ENCODE peak calls at places on chromosomes 12 and 14, in eight cellular contexts. One of them, this sample, is unnamed.

GRCh38 chr12:70366581-70367267 is 634 bp downstream of the KCNMB4 start:
- DNase-seq in CD8-positive, alpha-beta memory T cell: peak; percentile 77
- DNase-seq in neural progenitor cell: peak; percentile 76
- DNase-seq in mesendoderm: peak; percentile 83
- DNase-seq in lower lobe of right lung: peak; percentile 55
- DNase-seq in IMR-90: peak; percentile 31
- DNase-seq in PC-3: peak; percentile 52
- DNase-seq in DND-41: peak; percentile 64
- DNase-seq in this sample: peak; percentile 29

GRCh38 chr14:97417331-97417730 is 620.1 kb downstream of the VRK1 start:
- DNase-seq in DND-41: no peak
- DNase-seq in neural progenitor cell: no peak
- DNase-seq in mesendoderm: no peak
- DNase-seq in lower lobe of right lung: no peak
- DNase-seq in PC-3: no peak
- DNase-seq in CD8-positive, alpha-beta memory T cell: no peak
- DNase-seq in IMR-90: no peak
- DNase-seq in this sample: no peak

GRCh38 chr12:25714219-25714984 is 161.3 kb upstream of the LMNTD1 start:
- DNase-seq in lower lobe of right lung: no peak
- DNase-seq in DND-41: no peak
- DNase-seq in PC-3: no peak
- DNase-seq in IMR-90: no peak
- DNase-seq in neural progenitor cell: no peak
- DNase-seq in CD8-positive, alpha-beta memory T cell: no peak
- DNase-seq in mesendoderm: no peak
- DNase-seq in this sample: no peak

GRCh38 chr12:117105902-117106301 is 6.7 kb upstream of the TESC start:
- DNase-seq in IMR-90: no peak
- DNase-seq in mesendoderm: no peak
- DNase-seq in lower lobe of right lung: no peak
- DNase-seq in PC-3: peak; percentile 87
- DNase-seq in neural progenitor cell: no peak
- DNase-seq in DND-41: peak; percentile 75
- DNase-seq in CD8-positive, alpha-beta memory T cell: peak; percentile 75
- DNase-seq in this sample: peak; percentile 42

GRCh38 chr14:75181426-75182062 is 5.1 kb upstream of the TMED10 start:
- DNase-seq in DND-41: no peak
- DNase-seq in neural progenitor cell: peak; percentile 78
- DNase-seq in IMR-90: no peak
- DNase-seq in CD8-positive, alpha-beta memory T cell: no peak
- DNase-seq in mesendoderm: no peak
- DNase-seq in lower lobe of right lung: no peak
- DNase-seq in PC-3: no peak
- DNase-seq in this sample: no peak

GRCh38 chr14:61244051-61244450 is 37.1 kb downstream of the TMEM30B start:
- DNase-seq in mesendoderm: no peak
- DNase-seq in CD8-positive, alpha-beta memory T cell: no peak
- DNase-seq in IMR-90: no peak
- DNase-seq in DND-41: no peak
- DNase-seq in PC-3: no peak
- DNase-seq in neural progenitor cell: no peak
- DNase-seq in lower lobe of right lung: no peak
- DNase-seq in this sample: no peak

GRCh38 chr14:34450958-34451357 is 11.1 kb downstream of the SPTSSA start:
- DNase-seq in neural progenitor cell: no peak
- DNase-seq in mesendoderm: no peak
- DNase-seq in DND-41: no peak
- DNase-seq in IMR-90: no peak
- DNase-seq in PC-3: no peak
- DNase-seq in lower lobe of right lung: no peak
- DNase-seq in CD8-positive, alpha-beta memory T cell: no peak
- DNase-seq in this sample: no peak

GRCh38 chr12:56980941-56981530 is 23.6 kb upstream of the RDH16 start:
- DNase-seq in neural progenitor cell: no peak
- DNase-seq in lower lobe of right lung: no peak
- DNase-seq in DND-41: no peak
- DNase-seq in PC-3: no peak
- DNase-seq in mesendoderm: no peak
- DNase-seq in CD8-positive, alpha-beta memory T cell: no peak
- DNase-seq in IMR-90: no peak
- DNase-seq in this sample: no peak

GRCh38 chr14:25090716-25091454 is 40.9 kb upstream of the STXBP6 start:
- DNase-seq in mesendoderm: peak; percentile 83
- DNase-seq in neural progenitor cell: no peak
- DNase-seq in CD8-positive, alpha-beta memory T cell: no peak
- DNase-seq in lower lobe of right lung: no peak
- DNase-seq in DND-41: no peak
- DNase-seq in PC-3: peak; percentile 51
- DNase-seq in IMR-90: peak; percentile 66
- DNase-seq in this sample: no peak

GRCh38 chr14:98099527-98099926 is 1172.5 kb downstream of the BCL11B start:
- DNase-seq in DND-41: no peak
- DNase-seq in IMR-90: no peak
- DNase-seq in mesendoderm: no peak
- DNase-seq in lower lobe of right lung: no peak
- DNase-seq in neural progenitor cell: no peak
- DNase-seq in PC-3: no peak
- DNase-seq in CD8-positive, alpha-beta memory T cell: no peak
- DNase-seq in this sample: no peak

GRCh38 chr12:6167327-6168280 is 32.6 kb upstream of the CD9 start:
- DNase-seq in DND-41: no peak
- DNase-seq in neural progenitor cell: no peak
- DNase-seq in mesendoderm: no peak
- DNase-seq in PC-3: peak; percentile 88
- DNase-seq in lower lobe of right lung: peak; percentile 86
- DNase-seq in IMR-90: peak; percentile 99
- DNase-seq in CD8-positive, alpha-beta memory T cell: peak; percentile 60
- DNase-seq in this sample: peak; percentile 80

GRCh38 chr14:75022655-75023054 is 19.9 kb downstream of the EIF2B2 start:
- DNase-seq in PC-3: peak; percentile 33
- DNase-seq in IMR-90: no peak
- DNase-seq in CD8-positive, alpha-beta memory T cell: no peak
- DNase-seq in mesendoderm: peak; percentile 59
- DNase-seq in DND-41: peak; percentile 23
- DNase-seq in neural progenitor cell: peak; percentile 60
- DNase-seq in lower lobe of right lung: no peak
- DNase-seq in this sample: no peak

GRCh38 chr14:89845346-89845745 is 109.2 kb downstream of the EFCAB11 start:
- DNase-seq in lower lobe of right lung: no peak
- DNase-seq in neural progenitor cell: no peak
- DNase-seq in PC-3: peak; percentile 2
- DNase-seq in DND-41: no peak
- DNase-seq in IMR-90: peak; percentile 100
- DNase-seq in mesendoderm: no peak
- DNase-seq in CD8-positive, alpha-beta memory T cell: no peak
- DNase-seq in this sample: no peak

GRCh38 chr14:29741909-29742401 is 185.7 kb downstream of the PRKD1 start:
- DNase-seq in DND-41: no peak
- DNase-seq in IMR-90: peak; percentile 57
- DNase-seq in lower lobe of right lung: no peak
- DNase-seq in mesendoderm: no peak
- DNase-seq in CD8-positive, alpha-beta memory T cell: no peak
- DNase-seq in PC-3: no peak
- DNase-seq in neural progenitor cell: no peak
- DNase-seq in this sample: no peak

GRCh38 chr12:79634957-79635471 is 55.8 kb downstream of the PAWR start:
- DNase-seq in lower lobe of right lung: no peak
- DNase-seq in PC-3: no peak
- DNase-seq in CD8-positive, alpha-beta memory T cell: no peak
- DNase-seq in neural progenitor cell: peak; percentile 67
- DNase-seq in IMR-90: no peak
- DNase-seq in mesendoderm: peak; percentile 88
- DNase-seq in DND-41: no peak
- DNase-seq in this sample: no peak

GRCh38 chr14:68518180-68518579 is 274.7 kb downstream of the ZFP36L1 start:
- DNase-seq in neural progenitor cell: peak; percentile 64
- DNase-seq in lower lobe of right lung: no peak
- DNase-seq in mesendoderm: no peak
- DNase-seq in DND-41: no peak
- DNase-seq in CD8-positive, alpha-beta memory T cell: no peak
- DNase-seq in PC-3: no peak
- DNase-seq in IMR-90: no peak
- DNase-seq in this sample: no peak
- H3K4me1 ChIP-seq in neural progenitor cell: peaks cover 67% of the 10 kb centered on the region
- H3K4me1 ChIP-seq in lower lobe of right lung: peaks cover 56% of the 10 kb centered on the region
- H3K4me1 ChIP-seq in mesendoderm: peaks cover 1% of the 10 kb centered on the region
- H3K4me1 ChIP-seq in DND-41: no peaks in the 10 kb centered on the region
- H3K4me1 ChIP-seq in CD8-positive, alpha-beta memory T cell: peaks cover 13% of the 10 kb centered on the region
- H3K4me1 ChIP-seq in PC-3: peaks cover 35% of the 10 kb centered on the region
- H3K4me1 ChIP-seq in IMR-90: peaks cover 9% of the 10 kb centered on the region
- H3K4me1 ChIP-seq in this sample: peaks cover 32% of the 10 kb centered on the region

DNA sequence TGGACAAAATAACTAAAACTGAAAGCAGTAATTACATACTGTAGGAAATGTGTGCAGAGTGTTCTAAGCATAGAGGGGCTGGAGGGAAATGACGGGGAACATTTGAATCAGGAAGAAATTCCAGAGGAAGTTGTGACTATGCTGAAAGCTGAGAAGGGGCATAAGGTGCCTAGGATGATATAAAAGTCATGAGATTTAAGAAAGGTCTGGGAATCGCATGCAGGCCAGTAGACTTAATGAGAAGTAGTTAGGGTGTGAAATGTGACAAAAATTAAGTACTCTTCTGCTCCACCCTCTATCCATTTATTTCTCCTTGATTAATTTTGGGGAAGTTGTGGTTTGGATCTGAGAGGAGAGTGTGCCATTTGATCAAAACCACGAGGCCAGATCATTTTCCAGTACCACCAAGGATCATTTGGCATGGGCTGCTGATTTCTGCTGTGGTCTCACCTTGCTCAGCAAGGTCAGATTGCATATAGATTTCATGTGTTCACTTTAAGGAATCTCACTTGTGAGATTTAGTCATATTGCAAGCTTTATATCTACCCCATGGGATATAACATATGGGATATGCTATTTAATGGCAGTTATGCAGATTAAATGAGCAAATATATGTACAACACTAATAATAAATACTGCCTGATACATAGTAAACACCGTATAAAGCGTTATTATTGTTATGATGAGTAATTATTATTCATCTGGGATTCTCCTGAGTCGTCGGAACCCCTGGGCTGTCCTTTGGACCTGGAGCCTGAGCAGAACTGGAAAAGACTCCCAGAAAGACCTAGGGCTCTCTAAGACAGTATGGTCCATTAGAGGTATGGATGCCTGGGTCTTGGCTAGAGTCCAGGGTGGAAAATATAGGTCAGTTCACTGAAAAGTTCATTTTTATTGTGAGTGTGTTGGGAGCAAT is 72.3 kb downstream of the SRGAP1 start:
- DNase-seq in PC-3: peak; percentile 63
- DNase-seq in IMR-90: peak; percentile 64
- DNase-seq in DND-41: no peak
- DNase-seq in mesendoderm: no peak
- DNase-seq in CD8-positive, alpha-beta memory T cell: no peak
- DNase-seq in neural progenitor cell: no peak
- DNase-seq in lower lobe of right lung: no peak
- DNase-seq in this sample: no peak
- H3K4me1 ChIP-seq in PC-3: peaks cover 74% of the 10 kb centered on the region
- H3K4me1 ChIP-seq in IMR-90: peaks cover 20% of the 10 kb centered on the region
- H3K4me1 ChIP-seq in DND-41: no peaks in the 10 kb centered on the region
- H3K4me1 ChIP-seq in mesendoderm: no peaks in the 10 kb centered on the region
- H3K4me1 ChIP-seq in CD8-positive, alpha-beta memory T cell: no peaks in the 10 kb centered on the region
- H3K4me1 ChIP-seq in neural progenitor cell: no peaks in the 10 kb centered on the region
- H3K4me1 ChIP-seq in lower lobe of right lung: peaks cover 34% of the 10 kb centered on the region
- H3K4me1 ChIP-seq in this sample: peaks cover 55% of the 10 kb centered on the region

GRCh38 chr12:32273063-32273521 is 126.3 kb upstream of the FGD4 start:
- DNase-seq in lower lobe of right lung: no peak
- DNase-seq in neural progenitor cell: no peak
- DNase-seq in CD8-positive, alpha-beta memory T cell: no peak
- DNase-seq in PC-3: peak; percentile 86
- DNase-seq in IMR-90: peak; percentile 90
- DNase-seq in DND-41: no peak
- DNase-seq in mesendoderm: no peak
- DNase-seq in this sample: no peak

GRCh38 chr12:32272465-32272864 is 126.9 kb upstream of the FGD4 start:
- DNase-seq in PC-3: no peak
- DNase-seq in IMR-90: no peak
- DNase-seq in neural progenitor cell: no peak
- DNase-seq in CD8-positive, alpha-beta memory T cell: no peak
- DNase-seq in mesendoderm: no peak
- DNase-seq in lower lobe of right lung: no peak
- DNase-seq in DND-41: no peak
- DNase-seq in this sample: no peak

GRCh38 chr12:32274665-32275064 is 124.7 kb upstream of the FGD4 start:
- DNase-seq in DND-41: no peak
- DNase-seq in CD8-positive, alpha-beta memory T cell: no peak
- DNase-seq in mesendoderm: no peak
- DNase-seq in neural progenitor cell: no peak
- DNase-seq in lower lobe of right lung: no peak
- DNase-seq in PC-3: no peak
- DNase-seq in IMR-90: no peak
- DNase-seq in this sample: no peak

GRCh38 chr12:32273712-32274111 is 125.6 kb upstream of the FGD4 start:
- DNase-seq in lower lobe of right lung: no peak
- DNase-seq in CD8-positive, alpha-beta memory T cell: peak; percentile 58
- DNase-seq in PC-3: no peak
- DNase-seq in IMR-90: no peak
- DNase-seq in DND-41: peak; percentile 36
- DNase-seq in neural progenitor cell: peak; percentile 78
- DNase-seq in mesendoderm: peak; percentile 66
- DNase-seq in this sample: no peak

GRCh38 chr12:32270818-32271710 is 128.3 kb upstream of the FGD4 start:
- DNase-seq in PC-3: peak; percentile 27
- DNase-seq in CD8-positive, alpha-beta memory T cell: no peak
- DNase-seq in mesendoderm: peak; percentile 93
- DNase-seq in neural progenitor cell: peak; percentile 18
- DNase-seq in lower lobe of right lung: no peak
- DNase-seq in IMR-90: peak; percentile 62
- DNase-seq in DND-41: no peak
- DNase-seq in this sample: no peak
- H3K4me1 ChIP-seq in PC-3: peaks cover 27% of the 10 kb centered on the region
- H3K4me1 ChIP-seq in CD8-positive, alpha-beta memory T cell: peaks cover 18% of the 10 kb centered on the region
- H3K4me1 ChIP-seq in mesendoderm: peaks cover 9% of the 10 kb centered on the region
- H3K4me1 ChIP-seq in neural progenitor cell: peaks cover 31% of the 10 kb centered on the region
- H3K4me1 ChIP-seq in lower lobe of right lung: no peaks in the 10 kb centered on the region
- H3K4me1 ChIP-seq in IMR-90: peaks cover 14% of the 10 kb centered on the region
- H3K4me1 ChIP-seq in DND-41: no peaks in the 10 kb centered on the region
- H3K4me1 ChIP-seq in this sample: peaks cover 26% of the 10 kb centered on the region

GRCh38 chr14:57274551-57274950 is 5.8 kb downstream of the AP5M1 start:
- DNase-seq in mesendoderm: no peak
- DNase-seq in neural progenitor cell: no peak
- DNase-seq in PC-3: no peak
- DNase-seq in IMR-90: peak; percentile 22
- DNase-seq in DND-41: no peak
- DNase-seq in CD8-positive, alpha-beta memory T cell: no peak
- DNase-seq in lower lobe of right lung: no peak
- DNase-seq in this sample: no peak
- H3K4me1 ChIP-seq in mesendoderm: peaks cover 1% of the 10 kb centered on the region
- H3K4me1 ChIP-seq in neural progenitor cell: peaks cover 14% of the 10 kb centered on the region
- H3K4me1 ChIP-seq in PC-3: peaks cover 24% of the 10 kb centered on the region
- H3K4me1 ChIP-seq in IMR-90: no peaks in the 10 kb centered on the region
- H3K4me1 ChIP-seq in DND-41: peaks cover 28% of the 10 kb centered on the region
- H3K4me1 ChIP-seq in CD8-positive, alpha-beta memory T cell: peaks cover 26% of the 10 kb centered on the region
- H3K4me1 ChIP-seq in lower lobe of right lung: peaks cover 25% of the 10 kb centered on the region
- H3K4me1 ChIP-seq in this sample: peaks cover 18% of the 10 kb centered on the region